ENCODE peak calls at places on chromosomes 5 and 9, in four cellular contexts. K is A549, B is K562, P is HepG2. C is an unnamed sample.

GRCh38 chr9:125997510-125997823 is 250.3 kb downstream of the PBX3 start:
- DNase-seq in K (no peak), B (no peak), P (no peak), C (no peak)

GRCh38 chr5:117246386-117246785 is 671.8 kb upstream of the SEMA6A start:
- DNase-seq in K (no peak), B (no peak), P (no peak), C (no peak)

GRCh38 chr5:134112726-134113571 is 1.5 kb upstream of the TCF7 start:
- DNase-seq in K (no peak), B (no peak), P (no peak), C (no peak)

GRCh38 chr5:131514316-131515275 is 120.4 kb downstream of the RAPGEF6 start:
- DNase-seq in K (no peak), B (no peak), P (no peak), C (no peak)

GRCh38 chr9:36008774-36009300 is 27.9 kb upstream of the RECK start:
- DNase-seq in K (peak), B (peak), P (peak), C (peak)

GRCh38 chr9:20563917-20564316 is 58.4 kb downstream of the MLLT3 start:
- DNase-seq in K (no peak), B (no peak), P (no peak), C (no peak)

GRCh38 chr5:102858808-102859207 is 103.7 kb downstream of the PAM start:
- DNase-seq in K (no peak), B (no peak), P (no peak), C (no peak)

GRCh38 chr5:35202319-35203111 is 27.8 kb downstream of the PRLR start:
- DNase-seq in K (peak), B (peak), P (peak), C (peak)

GRCh38 chr9:114515528-114515927 is 10.3 kb upstream of the WHRN start:
- DNase-seq in K (no peak), B (no peak), P (no peak), C (no peak)

GRCh38 chr9:107894572-107895261 is 405.1 kb upstream of the KLF4 start:
- DNase-seq in K (no peak), B (no peak), P (no peak), C (no peak)

GRCh38 chr9:126375386-126375785 is 48.8 kb downstream of the MVB12B start:
- DNase-seq in K (no peak), B (no peak), P (peak), C (no peak)

GRCh38 chr5:106543330-106543729 is 1127.4 kb downstream of the EFNA5 start:
- DNase-seq in K (no peak), B (no peak), P (no peak), C (no peak)

GRCh38 chr5:172952034-172952511 is 7.2 kb upstream of the RPL26L1 start:
- DNase-seq in K (no peak), B (no peak), P (no peak), C (no peak)

GRCh38 chr5:172954277-172954676 is 4.9 kb upstream of the RPL26L1 start:
- DNase-seq in K (no peak), B (no peak), P (no peak), C (no peak)

GRCh38 chr5:172954751-172955159 is 4.5 kb upstream of the RPL26L1 start:
- DNase-seq in K (no peak), B (no peak), P (no peak), C (no peak)

GRCh38 chr5:172951381-172952033 is 7.7 kb upstream of the RPL26L1 start:
- DNase-seq in K (no peak), B (no peak), P (no peak), C (no peak)

GRCh38 chr5:172953776-172954189 is 5.4 kb upstream of the RPL26L1 start:
- DNase-seq in K (no peak), B (no peak), P (no peak), C (no peak)
- TF ChIP-seq POLR2A in K (no peak), B (no peak), P (no peak), C (no peak)

GRCh38 chr5:1801061-1801953 is at the start of gene NDUFS6:
- DNase-seq in K (peak), B (peak), P (peak), C (peak)
- TF ChIP-seq RNF2 in K (no peak), B (no peak), P (no peak), C (no peak)

GRCh38 chr5:150651382-150651781 is 9.7 kb upstream of the MYOZ3 start:
- DNase-seq in K (no peak), B (no peak), P (no peak), C (no peak)
- TF ChIP-seq USF2 in K (no peak), B (no peak), P (no peak), C (no peak)

GRCh38 chr9:89006308-89006707 is 15.0 kb downstream of the S1PR3 start:
- DNase-seq in K (no peak), B (no peak), P (no peak), C (no peak)

GRCh38 chr9:89008346-89009048 is 17.2 kb downstream of the S1PR3 start:
- DNase-seq in K (no peak), B (no peak), P (no peak), C (no peak)

GRCh38 chr9:89009049-89009840 is 18.0 kb downstream of the S1PR3 start:
- DNase-seq in K (no peak), B (no peak), P (no peak), C (no peak)

GRCh38 chr9:89007041-89007440 is 15.8 kb downstream of the S1PR3 start:
- DNase-seq in K (no peak), B (no peak), P (no peak), C (no peak)

DNA sequence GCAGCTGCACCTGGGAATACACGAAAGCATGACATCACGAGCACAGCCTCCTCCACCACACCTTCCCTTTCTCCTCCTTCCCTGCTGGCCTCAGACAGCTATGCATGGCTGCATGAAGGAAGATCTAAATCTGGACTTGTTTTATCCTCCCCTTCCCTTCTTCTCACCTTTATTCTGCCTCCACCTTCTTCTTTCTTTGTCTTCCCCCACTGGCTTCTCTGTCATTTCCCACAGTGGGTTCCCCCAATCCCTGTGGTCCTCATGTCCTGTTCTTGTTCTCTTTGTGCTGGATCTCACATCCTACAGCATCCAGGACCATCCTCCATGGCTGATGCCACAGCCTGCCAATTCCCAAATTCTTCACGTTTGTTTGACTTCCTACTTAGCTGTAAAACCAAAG is 16.3 kb downstream of the S1PR3 start:
- DNase-seq in K (no peak), B (no peak), P (no peak), C (peak)
- TF ChIP-seq POLR2A in K (no peak), B (no peak), P (no peak), C (no peak)

GRCh38 chr5:154508114-154508513 is 30.1 kb upstream of the HAND1 start:
- DNase-seq in K (no peak), B (no peak), P (no peak), C (no peak)

GRCh38 chr5:154506049-154506715 is 28.2 kb upstream of the HAND1 start:
- DNase-seq in K (no peak), B (no peak), P (no peak), C (no peak)

GRCh38 chr5:154503698-154504039 is 25.6 kb upstream of the HAND1 start:
- DNase-seq in K (no peak), B (no peak), P (no peak), C (no peak)

GRCh38 chr5:154506716-154507080 is 28.7 kb upstream of the HAND1 start:
- DNase-seq in K (no peak), B (no peak), P (no peak), C (no peak)

GRCh38 chr5:154505567-154505966 is 27.5 kb upstream of the HAND1 start:
- DNase-seq in K (no peak), B (no peak), P (no peak), C (no peak)
- TF ChIP-seq RNF2 in K (no peak), B (no peak), P (no peak), C (no peak)

C was measured in H1.